ENCODE peak calls at places on chromosomes 2 and 18, in eight cellular contexts. W, I, D, F, Y, R, N and B are unnamed samples.

GRCh38 chr2:181106229-181106628 is 125.8 kb downstream of the UBE2E3 start:
- DNase-seq in Y (no peak), I (no peak), N (no peak), R (no peak), W (no peak), D (no peak), F (peak), B (no peak)

GRCh38 chr2:177352441-177353070 is 40.0 kb upstream of the AGPS start:
- DNase-seq in D (no peak), F (no peak), I (no peak), W (no peak), Y (no peak), R (no peak), N (no peak), B (no peak)

GRCh38 chr18:61464551-61465102 is 131.4 kb downstream of the CDH20 start:
- DNase-seq in R (no peak), I (no peak), F (peak), W (no peak), N (peak), Y (no peak), D (no peak), B (no peak)

GRCh38 chr2:218992196-218992595 is 1.0 kb downstream of the CRYBA2 start:
- DNase-seq in W (no peak), R (no peak), I (no peak), Y (no peak), D (no peak), N (no peak), F (no peak), B (no peak)

GRCh38 chr2:157528963-157529751 is 85.3 kb upstream of the CYTIP start:
- DNase-seq in W (no peak), R (no peak), I (no peak), D (no peak), F (no peak), N (no peak), Y (no peak), B (no peak)

GRCh38 chr18:7565677-7566076 is 1.4 kb upstream of the PTPRM start:
- DNase-seq in F (no peak), R (no peak), Y (no peak), D (no peak), I (no peak), W (no peak), N (no peak), B (no peak)

GRCh38 chr2:172848549-172848948 is 112.9 kb downstream of the RAPGEF4 start:
- DNase-seq in F (no peak), I (no peak), R (no peak), W (no peak), Y (no peak), N (no peak), D (no peak), B (no peak)

GRCh38 chr2:16406929-16407328 is 258.7 kb downstream of the CYRIA start:
- DNase-seq in Y (no peak), I (no peak), R (no peak), D (no peak), N (no peak), F (no peak), W (no peak), B (no peak)

GRCh38 chr18:58321986-58322385 is 278.0 kb downstream of the NEDD4L start:
- DNase-seq in N (peak), W (peak), R (peak), D (peak), Y (no peak), I (peak), F (peak), B (no peak)

GRCh38 chr2:209977386-209978239 is 24.8 kb upstream of the RPE start:
- DNase-seq in Y (no peak), W (no peak), N (peak), I (peak), D (peak), F (peak), R (no peak), B (no peak)

GRCh38 chr18:28576941-28577340 is 400.0 kb upstream of the CDH2 start:
- DNase-seq in D (no peak), W (no peak), Y (no peak), F (no peak), I (no peak), N (peak), R (no peak), B (peak)